ENCODE peak calls at places on chromosomes 13 and 19, in five cellular contexts. One of them, this sample, is unnamed.

GRCh38 chr19:13588953-13589833 is 82.9 kb upstream of the CACNA1A start:
- DNase-seq in stimulated activated CD4-positive, alpha-beta T cell treated with anti-CD3 and anti-CD28 coated beads, Interleukin-2, amount 100 ng/mL, for 24 hours: peak
- DNase-seq in CD4-positive, alpha-beta T cell: peak
- DNase-seq in thoracic aorta: no peak
- DNase-seq in K562: peak
- DNase-seq in this sample: peak

GRCh38 chr13:100673376-100673830 is 1.2 kb downstream of the TMTC4 start:
- DNase-seq in stimulated activated CD4-positive, alpha-beta T cell treated with anti-CD3 and anti-CD28 coated beads, Interleukin-2, amount 100 ng/mL, for 24 hours: no peak
- DNase-seq in CD4-positive, alpha-beta T cell: no peak
- DNase-seq in thoracic aorta: no peak
- DNase-seq in K562: peak
- DNase-seq in this sample: no peak

GRCh38 chr19:16969127-16969526 is 57.5 kb downstream of the CPAMD8 start:
- DNase-seq in stimulated activated CD4-positive, alpha-beta T cell treated with anti-CD3 and anti-CD28 coated beads, Interleukin-2, amount 100 ng/mL, for 24 hours: no peak
- DNase-seq in CD4-positive, alpha-beta T cell: no peak
- DNase-seq in thoracic aorta: no peak
- DNase-seq in K562: peak
- DNase-seq in this sample: no peak

GRCh38 chr13:87274209-87274819 is 396.9 kb upstream of the SLITRK5 start:
- DNase-seq in stimulated activated CD4-positive, alpha-beta T cell treated with anti-CD3 and anti-CD28 coated beads, Interleukin-2, amount 100 ng/mL, for 24 hours: no peak
- DNase-seq in CD4-positive, alpha-beta T cell: no peak
- DNase-seq in thoracic aorta: no peak
- DNase-seq in K562: peak
- DNase-seq in this sample: no peak

GRCh38 chr19:750640-751423 is at the start of gene MISP:
- DNase-seq in stimulated activated CD4-positive, alpha-beta T cell treated with anti-CD3 and anti-CD28 coated beads, Interleukin-2, amount 100 ng/mL, for 24 hours: no peak
- DNase-seq in CD4-positive, alpha-beta T cell: no peak
- DNase-seq in thoracic aorta: no peak
- DNase-seq in K562: peak
- DNase-seq in this sample: no peak

GRCh38 chr19:13370948-13371347 is 135.3 kb downstream of the CACNA1A start:
- DNase-seq in stimulated activated CD4-positive, alpha-beta T cell treated with anti-CD3 and anti-CD28 coated beads, Interleukin-2, amount 100 ng/mL, for 24 hours: no peak
- DNase-seq in CD4-positive, alpha-beta T cell: no peak
- DNase-seq in thoracic aorta: no peak
- DNase-seq in K562: no peak
- DNase-seq in this sample: no peak

GRCh38 chr19:2016041-2016807 is 710 bp upstream of the BTBD2 start:
- DNase-seq in stimulated activated CD4-positive, alpha-beta T cell treated with anti-CD3 and anti-CD28 coated beads, Interleukin-2, amount 100 ng/mL, for 24 hours: peak
- DNase-seq in CD4-positive, alpha-beta T cell: peak
- DNase-seq in thoracic aorta: peak
- DNase-seq in K562: peak
- DNase-seq in this sample: peak

GRCh38 chr13:50910483-50910805 is 853 bp downstream of the RNASEH2B start:
- DNase-seq in stimulated activated CD4-positive, alpha-beta T cell treated with anti-CD3 and anti-CD28 coated beads, Interleukin-2, amount 100 ng/mL, for 24 hours: no peak
- DNase-seq in CD4-positive, alpha-beta T cell: no peak
- DNase-seq in thoracic aorta: no peak
- DNase-seq in K562: peak
- DNase-seq in this sample: no peak

GRCh38 chr19:46639356-46640061 is 3.5 kb upstream of the GNG8 start:
- DNase-seq in stimulated activated CD4-positive, alpha-beta T cell treated with anti-CD3 and anti-CD28 coated beads, Interleukin-2, amount 100 ng/mL, for 24 hours: no peak
- DNase-seq in CD4-positive, alpha-beta T cell: no peak
- DNase-seq in thoracic aorta: no peak
- DNase-seq in K562: peak
- DNase-seq in this sample: no peak

GRCh38 chr13:78147905-78148304 is 229.3 kb upstream of the EDNRB start:
- DNase-seq in stimulated activated CD4-positive, alpha-beta T cell treated with anti-CD3 and anti-CD28 coated beads, Interleukin-2, amount 100 ng/mL, for 24 hours: no peak
- DNase-seq in CD4-positive, alpha-beta T cell: no peak
- DNase-seq in thoracic aorta: no peak
- DNase-seq in K562: no peak
- DNase-seq in this sample: no peak

GRCh38 chr13:77702364-77702763 is 4.9 kb downstream of the SLAIN1 start:
- DNase-seq in stimulated activated CD4-positive, alpha-beta T cell treated with anti-CD3 and anti-CD28 coated beads, Interleukin-2, amount 100 ng/mL, for 24 hours: no peak
- DNase-seq in CD4-positive, alpha-beta T cell: no peak
- DNase-seq in thoracic aorta: no peak
- DNase-seq in K562: no peak
- DNase-seq in this sample: no peak

GRCh38 chr13:43484432-43485225 is 302.1 kb downstream of the ENOX1 start:
- DNase-seq in stimulated activated CD4-positive, alpha-beta T cell treated with anti-CD3 and anti-CD28 coated beads, Interleukin-2, amount 100 ng/mL, for 24 hours: no peak
- DNase-seq in CD4-positive, alpha-beta T cell: no peak
- DNase-seq in thoracic aorta: no peak
- DNase-seq in K562: no peak
- DNase-seq in this sample: no peak

GRCh38 chr19:13723206-13723605 is 41.1 kb upstream of the MRI1 start:
- DNase-seq in stimulated activated CD4-positive, alpha-beta T cell treated with anti-CD3 and anti-CD28 coated beads, Interleukin-2, amount 100 ng/mL, for 24 hours: no peak
- DNase-seq in CD4-positive, alpha-beta T cell: no peak
- DNase-seq in thoracic aorta: no peak
- DNase-seq in K562: no peak
- DNase-seq in this sample: no peak